ENCODE peak calls at places on chromosome 4, in six cellular contexts. D is Peyer's patch, M is mucosa of descending colon, W is IMR-90, R is HFF-Myc, Y is cardiac fibroblast. L is an unnamed sample.

GRCh38 chr4:74317616-74318256 is 9.5 kb downstream of the EPGN start:
- DNase-seq in M (no peak), D (no peak), W (peak), Y (peak), R (no peak), L (peak)

GRCh38 chr4:176238819-176239218 is 30.2 kb downstream of the ASB5 start:
- DNase-seq in D (no peak), W (peak), R (no peak), M (no peak), Y (peak), L (peak)

GRCh38 chr4:81982846-81983540 is 390.8 kb downstream of the HNRNPD start:
- DNase-seq in W (no peak), Y (no peak), R (no peak), D (no peak), M (no peak), L (no peak)

GRCh38 chr4:38529189-38530115 is 134.5 kb upstream of the KLF3 start:
- DNase-seq in M (peak), R (no peak), W (no peak), Y (no peak), D (peak), L (peak)

GRCh38 chr4:55347610-55348228 is 1.7 kb downstream of the SRD5A3 start:
- DNase-seq in W (no peak), M (no peak), Y (no peak), D (no peak), R (no peak), L (peak)

GRCh38 chr4:156505341-156505955 is 466.2 kb downstream of the PDGFC start:
- DNase-seq in Y (no peak), D (peak), W (no peak), M (no peak), R (no peak), L (no peak)

GRCh38 chr4:48943387-48943786 is 36.8 kb upstream of the OCIAD2 start:
- DNase-seq in D (no peak), R (no peak), W (no peak), Y (no peak), M (peak), L (peak)

GRCh38 chr4:183300070-183300469 is 20.0 kb downstream of the CLDN22 start:
- DNase-seq in R (no peak), Y (peak), W (peak), M (no peak), D (no peak), L (peak)

GRCh38 chr4:72326692-72327632 is 242.1 kb downstream of the ADAMTS3 start:
- DNase-seq in R (no peak), M (no peak), W (peak), Y (peak), D (no peak), L (peak)

GRCh38 chr4:142043509-142043908 is 407.1 kb downstream of the IL15 start:
- DNase-seq in D (no peak), R (peak), M (no peak), Y (no peak), W (peak), L (no peak)

GRCh38 chr4:3371581-3372001 is 70.2 kb upstream of the HGFAC start:
- DNase-seq in Y (peak), R (no peak), M (no peak), D (no peak), W (peak), L (no peak)

GRCh38 chr4:119725688-119726330 is 97.2 kb upstream of the PDE5A start:
- DNase-seq in W (peak), D (no peak), Y (no peak), R (no peak), M (peak), L (peak)

GRCh38 chr4:137032242-137032641 is 500.1 kb downstream of the PCDH18 start:
- DNase-seq in R (no peak), D (no peak), M (no peak), W (no peak), Y (peak), L (no peak)

GRCh38 chr4:1763550-1764080 is 29.5 kb upstream of the FGFR3 start:
- DNase-seq in M (peak), R (no peak), Y (peak), W (peak), D (peak), L (no peak)

GRCh38 chr4:124783847-124784246 is 71.3 kb upstream of the ANKRD50 start:
- DNase-seq in M (no peak), D (no peak), Y (peak), W (peak), R (no peak), L (peak)

GRCh38 chr4:7384929-7385890 is 49.5 kb downstream of the PSAPL1 start:
- DNase-seq in M (no peak), W (no peak), D (no peak), R (no peak), Y (no peak), L (no peak)

DNA sequence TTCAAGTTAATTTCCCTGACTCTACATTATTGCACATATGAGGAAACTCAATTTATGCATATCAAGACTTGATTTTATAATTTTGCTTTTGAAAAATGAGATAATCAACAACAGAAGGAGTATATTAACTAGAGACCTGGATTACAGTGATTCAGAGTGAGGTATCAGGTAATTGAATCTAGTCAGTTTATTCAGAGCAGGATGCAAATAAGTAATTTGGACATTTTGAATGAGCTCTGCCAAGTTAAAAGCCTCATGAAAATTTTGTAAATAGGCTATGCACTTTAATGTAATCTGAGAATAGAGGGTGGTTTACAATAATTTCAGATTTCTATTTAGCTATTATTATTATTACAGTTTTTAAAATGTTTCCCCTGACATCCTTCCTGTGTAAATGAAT is 203.7 kb upstream of the EMCN start:
- DNase-seq in R (no peak), W (no peak), M (no peak), Y (no peak), D (no peak), L (no peak)
- TF ChIP-seq CTCF in R (no peak), W (no peak), M (no peak), Y (no peak), D (no peak), L (no peak)

GRCh38 chr4:144699565-144699964 is 53.6 kb downstream of the HHIP start:
- DNase-seq in R (no peak), Y (peak), D (no peak), W (peak), M (no peak), L (peak)
- H3K4me3 ChIP-seq in R (no peak), Y (no peak), D (no peak), W (no peak), M (no peak), L (no peak)

DNA sequence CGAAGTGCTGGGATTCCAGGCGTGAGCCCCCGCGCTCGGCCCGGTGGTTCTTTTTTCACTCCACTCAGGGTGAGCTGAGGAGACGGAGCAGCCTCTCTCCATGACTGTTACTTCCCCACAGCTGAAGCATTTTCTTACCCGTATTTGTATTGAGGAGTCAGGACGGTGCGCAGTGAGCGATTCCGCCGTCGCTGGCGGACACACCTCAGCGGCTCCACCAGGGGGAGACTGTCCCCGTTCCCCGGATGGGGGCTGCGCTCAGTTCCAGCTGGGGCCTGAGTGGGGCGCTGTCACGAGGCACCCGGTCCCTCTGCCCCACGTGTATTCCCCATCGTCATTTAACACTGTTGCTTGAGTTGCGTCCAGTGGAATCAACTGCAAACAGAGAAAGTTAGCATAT is 844.0 kb upstream of the FRG1 start:
- DNase-seq in W (no peak), M (no peak), D (no peak), Y (no peak), R (no peak), L (no peak)
- TF ChIP-seq CTCF in W (no peak), M (no peak), D (no peak), Y (peak), R (peak), L (no peak)

DNA sequence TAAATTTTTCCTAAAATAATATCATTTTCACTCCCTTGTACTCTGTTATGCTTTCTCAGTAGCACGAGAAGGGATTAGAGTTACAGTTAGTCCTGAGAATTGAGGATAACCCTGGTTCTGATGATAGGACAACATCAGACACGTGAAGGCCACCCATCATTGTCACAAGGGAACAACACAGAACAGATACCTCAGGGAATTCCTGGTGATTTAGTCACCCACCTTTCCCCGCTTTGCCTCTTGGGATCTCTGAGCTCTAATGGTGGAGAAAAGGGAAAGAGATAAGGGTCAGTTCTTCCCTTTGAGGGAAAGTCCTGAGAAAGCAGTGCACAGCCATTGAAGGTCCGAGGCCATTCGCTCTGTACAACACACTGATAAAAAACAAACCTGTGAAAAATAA is 112.3 kb upstream of the GALNT7 start:
- DNase-seq in D (no peak), W (no peak), R (no peak), M (no peak), Y (no peak), L (no peak)
- H3K4me3 ChIP-seq in D (no peak), W (no peak), R (no peak), M (no peak), Y (no peak), L (no peak)

DNA sequence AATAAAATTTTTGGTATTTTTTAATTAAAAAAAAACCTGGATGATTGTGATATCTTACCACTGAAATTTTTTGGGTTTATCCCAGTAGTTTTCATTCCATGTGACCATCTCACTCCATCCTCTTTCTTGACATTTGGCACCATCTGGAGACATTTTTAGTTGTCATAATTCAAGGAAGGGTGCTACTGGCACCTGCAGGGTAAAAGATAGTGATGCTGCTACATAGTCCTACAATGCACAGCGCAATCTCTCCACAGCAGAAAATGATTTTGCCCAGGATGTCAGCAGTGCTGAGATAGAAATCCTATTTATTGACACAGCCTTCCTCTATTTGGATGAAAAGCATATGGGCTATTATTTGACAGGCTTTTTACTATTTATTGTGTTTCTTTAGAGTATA is 79.3 kb downstream of the RBPJ start:
- DNase-seq in M (no peak), R (no peak), D (no peak), W (no peak), Y (no peak), L (no peak)
- TF ChIP-seq CTCF in M (no peak), R (no peak), D (no peak), W (no peak), Y (no peak), L (peak)